ENCODE peak calls at places on chromosome 20, in five cellular contexts. D is endodermal cell, L is PC-9, A is prostate gland, E is body of pancreas. F is an unnamed sample.

GRCh38 chr20:891121-892080 is 24.7 kb downstream of the ANGPT4 start:
- DNase-seq in L (no peak), D (no peak), A (peak), E (peak), F (no peak)

GRCh38 chr20:3843490-3843889 is 3.1 kb upstream of the MAVS start:
- DNase-seq in L (peak), E (no peak), D (no peak), A (no peak), F (no peak)

GRCh38 chr20:24783631-24784492 is 165.2 kb upstream of the CST7 start:
- DNase-seq in L (no peak), D (peak), E (peak), A (no peak), F (no peak)

GRCh38 chr20:13525225-13525940 is 113.3 kb downstream of the TASP1 start:
- DNase-seq in A (no peak), E (no peak), D (no peak), L (no peak), F (no peak)

GRCh38 chr20:17685168-17685567 is 3.1 kb upstream of the RRBP1 start:
- DNase-seq in L (no peak), D (no peak), E (no peak), A (no peak), F (no peak)

GRCh38 chr20:61939691-61940360 is 125.9 kb downstream of the TAF4 start:
- DNase-seq in E (no peak), L (no peak), D (no peak), A (no peak), F (no peak)

GRCh38 chr20:22611636-22612035 is 27.3 kb upstream of the FOXA2 start:
- DNase-seq in L (no peak), A (no peak), D (no peak), E (no peak), F (no peak)

GRCh38 chr20:60782959-60783625 is 469.0 kb upstream of the CDH4 start:
- DNase-seq in D (no peak), L (no peak), A (no peak), E (no peak), F (no peak)

GRCh38 chr20:45347936-45348809 is at the start of gene SDC4:
- DNase-seq in E (peak), D (peak), L (peak), A (peak), F (peak)

DNA sequence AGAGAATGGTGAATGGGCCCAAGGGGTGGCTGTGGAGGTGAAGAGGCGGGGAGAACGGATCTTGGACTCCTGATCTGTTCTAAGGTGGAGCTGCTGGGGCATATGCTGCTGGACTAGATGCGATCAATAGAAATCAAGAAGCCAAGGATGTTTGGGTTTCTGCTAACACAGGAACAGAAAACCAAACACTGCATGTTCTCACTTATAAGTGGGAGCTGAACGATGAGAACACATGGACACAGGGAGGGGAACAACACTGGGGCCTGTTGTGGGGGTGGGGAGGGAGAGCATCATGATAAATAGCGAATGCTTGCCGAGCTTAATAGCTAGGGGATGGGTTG is 109.5 kb upstream of the PTPN1 start:
- DNase-seq in L (no peak), A (no peak), E (no peak), D (no peak), F (no peak)
- H3K27ac ChIP-seq in L (no peak), A (no peak), E (no peak), D (no peak), F (peak)

GRCh38 chr20:58988565-58988882 is 7.5 kb downstream of the NELFCD start:
- DNase-seq in L (no peak), D (peak), A (no peak), E (no peak), F (no peak)
- H3K4me3 ChIP-seq in L (no peak), D (no peak), A (no peak), E (no peak), F (no peak)

GRCh38 chr20:62953167-62953838 is 794 bp downstream of the SLC17A9 start:
- DNase-seq in A (no peak), D (peak), E (no peak), L (no peak), F (no peak)
- H3K27ac ChIP-seq in A (peak), D (peak), E (no peak), L (no peak), F (no peak)

GRCh38 chr20:33602826-33603590 is 59.1 kb upstream of the C20orf144 start:
- DNase-seq in L (no peak), D (no peak), E (no peak), A (no peak), F (no peak)
- H3K4me3 ChIP-seq in L (no peak), D (no peak), E (no peak), A (no peak), F (no peak)

GRCh38 chr20:47791084-47791599 is 5.9 kb upstream of the SULF2 start:
- DNase-seq in A (no peak), L (no peak), E (no peak), D (no peak), F (no peak)
- H3K27ac ChIP-seq in A (no peak), L (peak), E (no peak), D (no peak), F (no peak)

DNA sequence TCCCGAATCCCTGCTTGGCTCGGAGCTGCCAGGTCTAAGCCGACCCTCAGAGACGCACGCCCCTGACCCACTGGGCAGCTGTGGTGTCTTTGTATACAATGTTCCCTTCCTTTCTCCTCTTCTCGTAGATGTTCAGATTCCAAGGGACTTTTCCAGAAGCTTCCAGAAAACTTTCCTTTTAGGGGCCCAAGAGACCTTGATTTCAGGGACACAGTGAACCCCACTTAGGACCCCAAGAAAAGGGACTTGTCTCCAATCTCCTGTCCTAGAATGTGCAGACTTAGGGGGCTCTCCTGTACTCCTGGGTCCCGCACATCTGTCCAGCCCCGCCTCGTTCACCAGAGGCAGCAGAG is 103.5 kb downstream of the EDN3 start:
- DNase-seq in L (no peak), D (no peak), A (no peak), E (no peak), F (no peak)
- H3K4me3 ChIP-seq in L (no peak), D (no peak), A (no peak), E (no peak), F (peak)